ENCODE peak calls at places on chromosome 19, in eight cellular contexts. C, H, V, M, P, E, K and B are unnamed samples. For H3K27me3, the result is how much of the 10 kb centered on the place peaks cover.

GRCh38 chr19:20558011-20558410 is 7.6 kb downstream of the ZNF737 start:
- DNase-seq in V (no peak), P (peak), K (peak), H (no peak), E (no peak), C (no peak), M (no peak), B (no peak)

GRCh38 chr19:39542198-39542597 is 2.2 kb upstream of the EID2 start:
- DNase-seq in C (no peak), H (no peak), P (peak), K (no peak), M (no peak), E (no peak), V (no peak), B (no peak)

GRCh38 chr19:49565261-49565660 is 15.1 kb downstream of the NOSIP start:
- DNase-seq in V (peak), E (no peak), C (peak), M (no peak), H (no peak), P (no peak), K (peak), B (no peak)

GRCh38 chr19:12155324-12155723 is 1.2 kb downstream of the ZNF625 start:
- DNase-seq in C (no peak), M (peak), K (no peak), E (no peak), P (no peak), H (no peak), V (no peak), B (no peak)

GRCh38 chr19:40588110-40588854 is 11.6 kb downstream of the SHKBP1 start:
- DNase-seq in V (no peak), P (no peak), E (no peak), H (no peak), C (no peak), M (peak), K (no peak), B (peak)

GRCh38 chr19:46393456-46394397 is 19.6 kb downstream of the CCDC8 start:
- DNase-seq in M (no peak), E (no peak), C (no peak), K (no peak), H (no peak), V (no peak), P (no peak), B (no peak)

GRCh38 chr19:48154003-48154402 is 16.1 kb downstream of the LIG1 start:
- DNase-seq in M (peak), V (no peak), C (no peak), K (no peak), H (no peak), E (peak), P (no peak), B (no peak)

GRCh38 chr19:12000152-12000981 is 35.1 kb downstream of the ZNF433 start:
- DNase-seq in C (no peak), V (no peak), P (no peak), E (peak), K (no peak), H (no peak), M (no peak), B (peak)

GRCh38 chr19:20423381-20424207 is 142.0 kb downstream of the ZNF737 start:
- DNase-seq in C (peak), V (peak), E (peak), H (peak), M (peak), K (peak), P (peak), B (peak)

GRCh38 chr19:48992571-48993174 is 436 bp downstream of the GYS1 start:
- DNase-seq in V (no peak), E (no peak), K (peak), C (no peak), P (peak), H (no peak), M (peak), B (peak)

GRCh38 chr19:51098366-51099069 is 9.7 kb downstream of the CTU1 start:
- DNase-seq in E (no peak), P (no peak), V (peak), M (no peak), K (no peak), H (no peak), C (peak), B (no peak)

GRCh38 chr19:34145741-34146202 is 26.5 kb upstream of the LSM14A start:
- DNase-seq in K (peak), P (peak), M (peak), V (peak), H (no peak), E (peak), C (peak), B (peak)

GRCh38 chr19:10761443-10762242 is 43.8 kb downstream of the DNM2 start:
- DNase-seq in V (no peak), H (no peak), E (no peak), K (no peak), C (no peak), P (no peak), M (no peak), B (no peak)

GRCh38 chr19:49502866-49503581 is 6.8 kb downstream of the RPS11 start:
- DNase-seq in M (peak), K (peak), C (peak), V (peak), E (peak), H (no peak), P (no peak), B (peak)

GRCh38 chr19:52748336-52748950 is 13.6 kb upstream of the ZNF611 start:
- DNase-seq in V (peak), E (peak), M (peak), C (peak), H (no peak), P (no peak), K (no peak), B (peak)

GRCh38 chr19:33470040-33470330 is 51.6 kb downstream of the PEPD start:
- DNase-seq in M (no peak), V (no peak), P (no peak), E (no peak), C (no peak), K (no peak), H (no peak), B (no peak)

GRCh38 chr19:55173717-55174409 is 6.2 kb downstream of the SYT5 start:
- DNase-seq in M (peak), E (peak), H (no peak), K (peak), C (peak), V (no peak), P (peak), B (peak)

GRCh38 chr19:658916-659839 is 3.8 kb downstream of the RNF126 start:
- DNase-seq in P (no peak), V (peak), M (no peak), E (no peak), H (no peak), C (no peak), K (peak), B (peak)

GRCh38 chr19:11450570-11451326 is 15.3 kb downstream of the PRKCSH start:
- DNase-seq in E (no peak), V (no peak), K (no peak), H (no peak), C (no peak), P (no peak), M (no peak), B (no peak)

GRCh38 chr19:37333457-37333856 is 37.4 kb upstream of the ZNF527 start:
- DNase-seq in V (no peak), K (no peak), P (no peak), E (no peak), M (peak), H (no peak), C (no peak), B (peak)

GRCh38 chr19:46579286-46579944 is 21.7 kb upstream of the CALM3 start:
- DNase-seq in H (no peak), P (peak), C (no peak), K (peak), M (peak), E (no peak), V (peak), B (no peak)

GRCh38 chr19:10892256-10892655 is 20.9 kb downstream of the CARM1 start:
- DNase-seq in V (no peak), H (no peak), C (no peak), E (no peak), K (no peak), P (no peak), M (no peak), B (no peak)

GRCh38 chr19:47839913-47840312 is 18.2 kb downstream of the CRX start:
- DNase-seq in V (no peak), P (no peak), M (no peak), E (no peak), K (no peak), C (peak), H (no peak), B (no peak)

GRCh38 chr19:50567882-50568281 is 353 bp downstream of the LRRC4B start:
- DNase-seq in H (no peak), E (no peak), P (no peak), K (no peak), M (no peak), C (no peak), V (no peak), B (no peak)

GRCh38 chr19:35908010-35908441 is at the start of gene TYROBP:
- DNase-seq in E (no peak), M (no peak), V (no peak), P (no peak), K (no peak), H (no peak), C (no peak), B (no peak)

GRCh38 chr19:2475018-2475701 is 767 bp upstream of the GADD45B start:
- DNase-seq in P (peak), K (peak), V (peak), M (peak), E (peak), C (peak), H (no peak), B (no peak)

GRCh38 chr19:6930190-6930589 is 42.8 kb downstream of the ADGRE1 start:
- DNase-seq in P (no peak), H (no peak), E (no peak), V (no peak), K (no peak), C (no peak), M (no peak), B (no peak)

DNA sequence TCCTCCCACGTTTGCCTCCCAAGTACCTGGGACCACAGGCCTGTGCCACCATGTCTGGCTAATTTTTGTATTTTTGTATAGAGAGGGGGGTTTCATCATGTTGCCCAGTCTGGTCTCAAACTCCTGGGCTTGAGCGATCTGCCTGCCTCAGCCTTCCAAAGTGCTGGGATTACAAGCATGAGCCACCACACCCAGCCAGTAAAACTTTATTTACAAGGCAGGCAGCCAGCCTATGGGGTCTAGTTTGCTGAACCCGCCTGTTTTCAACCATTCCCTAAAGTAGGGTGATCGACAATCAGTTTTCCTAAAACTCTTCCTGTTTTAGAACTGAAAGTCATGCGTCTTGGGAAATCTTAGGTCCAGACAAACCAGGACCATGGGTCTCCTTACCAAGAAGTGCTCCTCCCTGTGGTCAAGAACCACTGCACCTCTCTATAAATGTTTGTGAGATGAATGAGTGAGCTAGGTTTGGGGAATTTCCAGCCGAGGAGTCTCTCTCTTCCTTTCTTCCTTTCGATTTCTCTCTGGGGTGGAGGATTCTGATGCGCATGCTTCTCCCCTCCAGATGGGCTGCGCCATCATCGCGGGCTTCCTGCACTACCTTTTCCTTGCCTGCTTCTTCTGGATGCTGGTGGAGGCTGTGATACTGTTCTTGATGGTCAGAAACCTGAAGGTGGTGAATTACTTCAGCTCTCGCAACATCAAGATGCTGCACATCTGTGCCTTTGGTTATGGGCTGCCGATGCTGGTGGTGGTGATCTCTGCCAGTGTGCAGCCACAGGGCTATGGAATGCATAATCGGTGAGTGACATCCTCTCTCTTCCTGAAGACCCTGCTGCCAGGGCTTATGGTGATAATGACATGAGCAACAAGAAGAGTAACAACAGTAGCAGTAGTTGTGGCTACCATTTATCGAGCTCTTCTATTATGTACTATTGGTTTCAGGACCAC is 38.7 kb downstream of the ADGRE1 start:
- DNase-seq in C (no peak), H (no peak), P (no peak), E (no peak), M (no peak), K (no peak), V (no peak), B (no peak)
- H3K27me3 ChIP-seq in C (under half), H (under half), P (under half), E (under half), M (under half), K (under half), V (under half), B (under half)

GRCh38 chr19:42519108-42519507 is 9.2 kb downstream of the CEACAM1 start:
- DNase-seq in V (no peak), P (peak), E (no peak), M (no peak), C (no peak), H (no peak), K (no peak), B (no peak)

GRCh38 chr19:42515241-42515832 is 12.9 kb downstream of the CEACAM1 start:
- DNase-seq in H (no peak), P (peak), K (no peak), V (no peak), C (no peak), E (no peak), M (no peak), B (no peak)

GRCh38 chr19:42514449-42514848 is 13.8 kb downstream of the CEACAM1 start:
- DNase-seq in C (no peak), K (no peak), V (no peak), H (no peak), M (no peak), P (no peak), E (no peak), B (peak)

GRCh38 chr19:42512743-42513304 is 15.5 kb downstream of the CEACAM1 start:
- DNase-seq in E (no peak), C (no peak), M (no peak), P (peak), V (no peak), K (no peak), H (no peak), B (no peak)

GRCh38 chr19:42516771-42517170 is 11.5 kb downstream of the CEACAM1 start:
- DNase-seq in K (no peak), C (no peak), V (no peak), P (no peak), M (no peak), E (no peak), H (no peak), B (no peak)
- H3K4me3 ChIP-seq in K (no peak), C (no peak), V (no peak), P (no peak), M (no peak), E (no peak), H (no peak), B (no peak)

GRCh38 chr19:16324064-16324383 is 602 bp upstream of the KLF2 start:
- DNase-seq in M (no peak), H (no peak), E (no peak), C (no peak), P (no peak), V (no peak), K (no peak), B (no peak)

GRCh38 chr19:16326401-16327130 is 1.9 kb downstream of the KLF2 start:
- DNase-seq in C (no peak), P (peak), H (no peak), M (peak), V (peak), E (no peak), K (peak), B (no peak)

GRCh38 chr19:16324384-16325160 is at the start of gene KLF2:
- DNase-seq in K (peak), P (peak), M (peak), C (peak), H (peak), E (peak), V (peak), B (peak)

GRCh38 chr19:16325671-16326400 is 1.2 kb downstream of the KLF2 start:
- DNase-seq in H (no peak), K (peak), C (peak), E (no peak), P (peak), M (no peak), V (peak), B (no peak)

GRCh38 chr19:16325161-16325527 is 518 bp downstream of the KLF2 start:
- DNase-seq in V (peak), C (peak), E (no peak), P (peak), K (no peak), M (peak), H (no peak), B (no peak)
- H3K27me3 ChIP-seq in V (under half), C (under half), E (under half), P (half or more), K (under half), M (under half), H (under half), B (under half)

GRCh38 chr19:29823581-29824330 is 12.0 kb downstream of the CCNE1 start:
- DNase-seq in P (no peak), M (no peak), K (no peak), V (no peak), H (no peak), E (no peak), C (no peak), B (no peak)
- H3K4me3 ChIP-seq in P (no peak), M (no peak), K (no peak), V (no peak), H (no peak), E (no peak), C (no peak), B (no peak)

DNA sequence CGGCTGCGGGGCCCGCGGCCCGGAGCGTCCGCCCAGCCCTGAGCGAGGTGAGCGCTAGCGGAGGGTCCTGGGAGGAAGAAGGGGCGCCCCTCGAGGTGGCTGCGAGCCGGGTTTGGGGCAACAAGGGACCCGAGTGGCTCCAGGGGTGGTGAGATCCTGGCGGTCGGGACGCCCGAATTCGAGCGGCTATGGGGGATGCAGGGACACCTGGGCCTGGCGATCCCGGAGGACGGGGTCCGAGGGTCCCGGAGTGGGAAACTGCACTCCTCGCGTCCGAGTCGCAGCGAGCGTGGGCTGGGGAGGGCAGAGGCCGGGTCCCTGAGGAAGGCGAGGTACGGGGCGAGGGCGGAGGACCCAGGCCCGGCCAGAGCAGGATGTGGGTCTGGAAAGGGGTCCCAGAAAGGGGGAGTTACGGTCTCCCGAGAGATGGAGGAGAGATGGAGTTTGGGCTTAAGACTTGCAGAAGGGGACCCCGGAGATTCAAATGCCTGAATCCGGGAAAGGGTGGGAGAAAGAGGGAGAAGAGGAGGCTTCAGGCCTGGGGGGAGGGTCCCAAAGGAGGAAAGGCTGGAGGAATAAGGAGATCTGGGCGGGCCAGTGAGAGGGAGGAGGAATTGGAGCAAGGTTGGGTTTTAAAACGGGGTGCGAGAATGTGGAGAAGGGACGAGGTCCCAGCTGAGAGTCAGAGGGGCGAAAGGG is 542 bp downstream of the CACNG7 start:
- DNase-seq in P (peak), E (no peak), H (no peak), V (no peak), C (no peak), M (no peak), K (no peak), B (no peak)
- H3K27me3 ChIP-seq in P (under half), E (under half), H (under half), V (under half), C (half or more), M (half or more), K (half or more), B (under half)

GRCh38 chr19:41957161-41957837 is 1.8 kb downstream of the RABAC1 start:
- DNase-seq in K (no peak), V (no peak), E (no peak), M (no peak), P (no peak), C (no peak), H (no peak), B (no peak)
- H3K4me3 ChIP-seq in K (no peak), V (no peak), E (no peak), M (no peak), P (no peak), C (no peak), H (no peak), B (no peak)

GRCh38 chr19:38417146-38417543 is 8.9 kb downstream of the RASGRP4 start:
- DNase-seq in V (no peak), M (no peak), K (no peak), H (no peak), C (no peak), E (no peak), P (no peak), B (no peak)

GRCh38 chr19:38420935-38421334 is 5.1 kb downstream of the RASGRP4 start:
- DNase-seq in H (no peak), C (no peak), M (no peak), K (no peak), P (no peak), V (no peak), E (no peak), B (no peak)

GRCh38 chr19:38413416-38413815 is 10.5 kb downstream of the FAM98C start:
- DNase-seq in P (no peak), M (no peak), C (no peak), E (no peak), H (no peak), K (no peak), V (no peak), B (no peak)

GRCh38 chr19:38421856-38422255 is 4.2 kb downstream of the RASGRP4 start:
- DNase-seq in K (no peak), V (no peak), P (no peak), M (no peak), E (no peak), H (no peak), C (no peak), B (no peak)

DNA sequence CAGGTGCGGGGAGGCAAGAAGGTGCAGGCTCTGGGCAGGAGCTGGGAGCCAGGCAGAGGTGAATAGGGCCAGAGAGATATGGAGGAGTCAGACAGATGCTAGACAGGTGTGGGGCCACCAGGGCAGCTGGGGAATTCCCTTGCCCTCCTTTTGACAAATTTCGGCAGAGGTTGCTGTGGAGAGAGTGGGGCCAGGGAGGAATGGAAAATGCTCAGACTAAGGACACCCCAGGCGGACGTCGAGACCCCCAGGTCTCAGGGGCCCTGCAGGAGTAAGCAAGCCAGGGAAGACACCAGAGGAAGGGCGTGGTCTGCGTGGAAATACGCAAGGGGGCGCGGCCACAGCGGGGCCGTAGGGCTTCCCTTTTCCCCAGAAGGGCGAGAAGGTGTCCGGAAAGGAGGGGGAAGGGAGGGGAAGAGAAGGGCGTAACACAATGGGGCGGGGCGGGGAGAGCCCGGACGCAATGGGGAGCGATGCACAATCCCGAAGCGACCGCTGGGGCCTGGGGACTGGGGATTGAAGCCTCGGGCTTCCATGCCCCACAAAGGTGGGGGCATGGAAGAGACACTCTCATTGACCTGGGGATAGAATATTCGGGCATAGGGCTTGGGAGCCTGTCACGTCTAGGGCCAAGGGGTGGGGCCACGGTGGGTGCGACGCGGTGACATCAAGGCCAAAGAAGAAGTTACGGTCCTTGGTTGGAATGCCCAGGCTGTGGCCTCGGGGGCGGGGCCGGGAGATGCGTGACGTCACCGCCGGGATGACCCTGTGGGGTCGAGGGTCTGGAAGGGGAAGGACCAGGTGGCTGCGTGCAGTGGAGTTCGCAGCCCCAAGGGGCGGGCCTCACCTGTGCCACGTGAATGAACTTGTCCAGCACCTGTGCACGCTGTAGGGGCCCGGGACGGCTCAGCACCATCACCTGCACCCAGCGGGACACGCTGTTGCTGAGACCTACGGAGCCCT is 8.2 kb downstream of the RASGRP4 start:
- DNase-seq in M (peak), E (no peak), K (peak), C (peak), V (peak), P (peak), H (no peak), B (peak)
- H3K27me3 ChIP-seq in M (half or more), E (under half), K (under half), C (under half), V (under half), P (under half), H (under half), B (under half)